ENCODE peak calls at places on chromosomes 12 and 14, in six cellular contexts. Y is A673; O is CD4-positive, alpha-beta T cell; J is GM23248; R is mammary epithelial cell; B is spleen. A is an unnamed sample.

GRCh38 chr14:26593377-26593776 is 4.5 kb downstream of the NOVA1 start:
- DNase-seq in R (no peak), O (no peak), J (no peak), B (no peak), Y (no peak), A (no peak)

GRCh38 chr12:13038491-13039161 is 5.6 kb upstream of the FAM234B start:
- DNase-seq in R (peak; percentile 54), B (no peak), J (peak; percentile 90), Y (no peak), O (no peak), A (no peak)

GRCh38 chr12:57242329-57242690 is 8.7 kb downstream of the STAC3 start:
- DNase-seq in J (peak; percentile 21), B (peak; percentile 83), O (no peak), Y (no peak), R (no peak), A (no peak)

GRCh38 chr14:94548999-94549985 is 11.9 kb upstream of the SERPINA4 start:
- DNase-seq in Y (peak; percentile 72), R (peak; percentile 21), J (peak; percentile 54), B (peak; percentile 83), O (peak; percentile 29), A (peak; percentile 61)

GRCh38 chr12:10252201-10252600 is 39.5 kb downstream of the GABARAPL1 start:
- DNase-seq in J (no peak), Y (no peak), B (no peak), R (no peak), O (no peak), A (no peak)

GRCh38 chr14:50865677-50866076 is 6.2 kb upstream of the ABHD12B start:
- DNase-seq in Y (no peak), B (no peak), J (peak; percentile 34), R (no peak), O (no peak), A (no peak)

GRCh38 chr14:89129570-89129969 is 287.5 kb downstream of the FOXN3 start:
- DNase-seq in R (no peak), B (no peak), J (no peak), Y (no peak), O (no peak), A (no peak)

GRCh38 chr14:34147461-34147860 is 196.6 kb upstream of the EGLN3 start:
- DNase-seq in Y (no peak), O (no peak), R (peak; percentile 38), J (peak; percentile 63), B (no peak), A (no peak)

GRCh38 chr12:120719072-120719471 is 6.6 kb upstream of the ACADS start:
- DNase-seq in O (no peak), B (no peak), J (no peak), Y (no peak), R (no peak), A (no peak)

GRCh38 chr14:37124617-37125016 is 47.8 kb downstream of the SLC25A21 start:
- DNase-seq in J (no peak), Y (peak; percentile 63), O (no peak), B (no peak), R (no peak), A (no peak)

GRCh38 chr14:37116933-37117844 is 55.2 kb downstream of the SLC25A21 start:
- DNase-seq in J (peak; percentile 73), R (peak; percentile 68), O (no peak), Y (peak; percentile 85), B (no peak), A (no peak)

GRCh38 chr14:37122919-37123639 is 49.3 kb downstream of the SLC25A21 start:
- DNase-seq in B (no peak), J (peak; percentile 58), Y (no peak), O (no peak), R (no peak), A (no peak)

GRCh38 chr14:37118673-37119366 is 53.6 kb downstream of the SLC25A21 start:
- DNase-seq in B (no peak), Y (no peak), R (no peak), O (no peak), J (no peak), A (no peak)

GRCh38 chr14:37122288-37122687 is 50.1 kb downstream of the SLC25A21 start:
- DNase-seq in Y (peak; percentile 6), B (no peak), J (peak; percentile 62), O (no peak), R (peak; percentile 87), A (no peak)
- H3K27me3 ChIP-seq in Y (no peaks in the 10 kb centered on the region), B (no peaks in the 10 kb centered on the region), J (no peaks in the 10 kb centered on the region), O (no peaks in the 10 kb centered on the region), R (no peaks in the 10 kb centered on the region), A (no peaks in the 10 kb centered on the region)

GRCh38 chr12:5447329-5447728 is 15.4 kb downstream of the NTF3 start:
- DNase-seq in J (no peak), R (no peak), B (no peak), Y (no peak), O (no peak), A (no peak)

GRCh38 chr12:5453471-5453870 is 21.6 kb downstream of the NTF3 start:
- DNase-seq in Y (no peak), J (no peak), R (no peak), B (peak; percentile 15), O (no peak), A (no peak)

GRCh38 chr12:5452569-5452968 is 20.7 kb downstream of the NTF3 start:
- DNase-seq in J (no peak), R (no peak), O (no peak), B (peak; percentile 16), Y (no peak), A (no peak)

GRCh38 chr12:5456025-5456424 is 24.1 kb downstream of the NTF3 start:
- DNase-seq in O (no peak), J (no peak), R (no peak), B (peak; percentile 36), Y (no peak), A (no peak)

GRCh38 chr12:5451251-5451650 is 19.3 kb downstream of the NTF3 start:
- DNase-seq in O (no peak), R (no peak), J (no peak), Y (no peak), B (no peak), A (no peak)
- H3K27me3 ChIP-seq in O (no peaks in the 10 kb centered on the region), R (no peaks in the 10 kb centered on the region), J (no peaks in the 10 kb centered on the region), Y (peaks cover 41% of the 10 kb centered on the region), B (no peaks in the 10 kb centered on the region), A (no peaks in the 10 kb centered on the region)

GRCh38 chr12:53941750-53942149 is 3.1 kb downstream of the HOXC13 start:
- DNase-seq in Y (no peak), R (peak; percentile 26), B (no peak), J (no peak), O (no peak), A (no peak)
- H3K27me3 ChIP-seq in Y (no peaks in the 10 kb centered on the region), R (no peaks in the 10 kb centered on the region), B (peaks cover 99% of the 10 kb centered on the region), J (peaks cover 97% of the 10 kb centered on the region), O (peaks cover 98% of the 10 kb centered on the region), A (peaks cover 20% of the 10 kb centered on the region)

DNA sequence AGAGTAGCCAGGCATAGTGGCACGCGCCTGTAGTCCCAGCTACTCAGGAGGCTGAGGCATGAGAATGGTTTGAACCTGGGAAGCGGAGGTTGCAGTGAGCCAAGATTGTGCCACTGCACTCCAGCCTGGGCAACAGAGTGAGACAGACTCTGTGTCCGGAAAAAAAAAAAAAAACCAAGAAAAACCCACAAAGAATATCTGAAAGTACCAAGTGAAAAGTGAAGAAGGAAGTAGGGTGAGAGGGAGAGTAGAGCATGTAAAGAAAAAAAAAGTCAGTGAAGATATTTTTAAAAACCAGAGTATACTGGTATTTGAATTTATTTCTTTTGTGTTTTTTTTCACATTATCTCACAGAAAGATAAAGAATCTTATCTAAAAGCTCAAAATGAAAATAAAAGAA is 43.3 kb upstream of the ISM2 start:
- DNase-seq in J (no peak), Y (no peak), B (no peak), R (no peak), O (no peak), A (no peak)
- H3K27me3 ChIP-seq in J (no peaks in the 10 kb centered on the region), Y (no peaks in the 10 kb centered on the region), B (no peaks in the 10 kb centered on the region), R (no peaks in the 10 kb centered on the region), O (no peaks in the 10 kb centered on the region), A (no peaks in the 10 kb centered on the region)

GRCh38 chr14:95679995-95680735 is 6.1 kb upstream of the TCL1B start:
- DNase-seq in O (no peak), J (no peak), B (no peak), R (no peak), Y (no peak), A (no peak)
- H3K27me3 ChIP-seq in O (peaks cover 17% of the 10 kb centered on the region), J (no peaks in the 10 kb centered on the region), B (no peaks in the 10 kb centered on the region), R (no peaks in the 10 kb centered on the region), Y (no peaks in the 10 kb centered on the region), A (no peaks in the 10 kb centered on the region)

DNA sequence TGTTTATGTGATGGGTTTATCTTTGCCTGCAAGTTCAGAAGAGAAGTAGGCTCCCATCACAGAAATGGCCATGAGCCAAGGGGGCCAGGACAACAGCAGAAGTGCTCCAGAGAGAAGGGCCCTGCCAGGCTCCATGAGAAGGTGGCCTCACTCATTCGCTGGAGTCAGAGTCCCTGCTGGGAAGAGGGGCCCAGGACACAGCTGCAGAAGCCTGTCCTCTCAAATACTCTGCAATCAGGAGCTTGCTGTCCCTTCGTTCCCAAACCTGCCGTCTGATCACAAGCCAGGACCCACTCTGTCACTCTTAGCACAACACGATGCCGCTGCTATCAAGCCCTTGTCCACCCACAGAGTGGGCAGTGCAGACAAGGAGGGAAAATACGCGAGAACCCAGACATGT is 306.2 kb upstream of the FKBP4 start:
- DNase-seq in J (no peak), Y (no peak), B (no peak), R (no peak), O (no peak), A (no peak)
- H3K27me3 ChIP-seq in J (no peaks in the 10 kb centered on the region), Y (no peaks in the 10 kb centered on the region), B (no peaks in the 10 kb centered on the region), R (peaks cover 2% of the 10 kb centered on the region), O (peaks cover 7% of the 10 kb centered on the region), A (no peaks in the 10 kb centered on the region)

DNA sequence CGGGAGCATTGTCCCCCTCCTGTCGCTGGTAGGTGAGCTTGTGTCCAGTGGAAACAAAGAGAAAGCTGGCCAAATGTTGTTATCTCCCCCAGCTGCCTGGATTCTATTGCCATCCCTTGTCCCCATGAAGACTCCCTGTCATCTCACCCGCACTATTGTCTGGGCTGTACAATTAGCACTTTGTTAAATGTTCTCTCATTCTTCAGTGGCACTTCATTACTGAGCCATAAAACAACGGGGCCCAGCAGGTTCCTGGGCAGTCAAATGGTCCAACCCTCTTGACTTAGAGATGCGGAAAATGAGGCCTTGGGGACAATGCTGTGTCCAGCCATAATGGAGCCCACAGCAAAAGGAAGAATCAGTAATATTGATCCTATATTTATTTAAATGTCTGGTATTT is 13.2 kb upstream of the COL2A1 start:
- DNase-seq in R (no peak), Y (no peak), O (no peak), B (no peak), J (no peak), A (no peak)
- H3K27me3 ChIP-seq in R (no peaks in the 10 kb centered on the region), Y (peaks cover 35% of the 10 kb centered on the region), O (peaks cover 20% of the 10 kb centered on the region), B (peaks cover 13% of the 10 kb centered on the region), J (peaks cover 76% of the 10 kb centered on the region), A (no peaks in the 10 kb centered on the region)

GRCh38 chr12:46133751-46134150 is 135.1 kb downstream of the SLC38A1 start:
- DNase-seq in Y (no peak), J (no peak), R (no peak), O (no peak), B (no peak), A (no peak)

GRCh38 chr12:46136239-46136638 is 132.6 kb downstream of the SLC38A1 start:
- DNase-seq in Y (no peak), B (no peak), O (no peak), R (no peak), J (no peak), A (no peak)

GRCh38 chr12:46134852-46135251 is 134.0 kb downstream of the SLC38A1 start:
- DNase-seq in O (no peak), B (no peak), Y (no peak), R (no peak), J (no peak), A (no peak)

GRCh38 chr12:46135750-46136149 is 133.1 kb downstream of the SLC38A1 start:
- DNase-seq in R (no peak), Y (no peak), O (no peak), B (no peak), J (no peak), A (no peak)

GRCh38 chr12:46134205-46134811 is 134.5 kb downstream of the SLC38A1 start:
- DNase-seq in J (no peak), B (no peak), Y (no peak), O (no peak), R (no peak), A (no peak)
- H3K27me3 ChIP-seq in J (no peaks in the 10 kb centered on the region), B (no peaks in the 10 kb centered on the region), Y (no peaks in the 10 kb centered on the region), O (no peaks in the 10 kb centered on the region), R (no peaks in the 10 kb centered on the region), A (no peaks in the 10 kb centered on the region)

A was measured in lung.